ENCODE peak calls at places on chromosomes 2 and 18, in six cellular contexts. One of them, this sample, is unnamed.

GRCh38 chr2:121282800-121283382 is 2.1 kb downstream of the TFCP2L1 start:
- DNase-seq in HepG2: peak
- DNase-seq in HL-60: no peak
- DNase-seq in transverse colon: peak
- DNase-seq in suprapubic skin: no peak
- DNase-seq in prostate gland: peak
- DNase-seq in this sample: no peak

GRCh38 chr2:70515938-70516337 is 37.7 kb downstream of the TGFA start:
- DNase-seq in HepG2: no peak
- DNase-seq in prostate gland: no peak
- DNase-seq in suprapubic skin: no peak
- DNase-seq in HL-60: peak
- DNase-seq in transverse colon: no peak
- DNase-seq in this sample: no peak

GRCh38 chr2:236690726-236691125 is 121.1 kb downstream of the ACKR3 start:
- DNase-seq in HL-60: no peak
- DNase-seq in suprapubic skin: no peak
- DNase-seq in transverse colon: no peak
- DNase-seq in HepG2: no peak
- DNase-seq in prostate gland: no peak
- DNase-seq in this sample: no peak

GRCh38 chr18:59660976-59661743 is 36.1 kb downstream of the CCBE1 start:
- DNase-seq in transverse colon: no peak
- DNase-seq in suprapubic skin: no peak
- DNase-seq in HL-60: no peak
- DNase-seq in HepG2: no peak
- DNase-seq in prostate gland: no peak
- DNase-seq in this sample: no peak

GRCh38 chr2:38371235-38371634 is 5.8 kb downstream of the ATL2 start:
- DNase-seq in suprapubic skin: no peak
- DNase-seq in transverse colon: no peak
- DNase-seq in HL-60: no peak
- DNase-seq in prostate gland: no peak
- DNase-seq in HepG2: no peak
- DNase-seq in this sample: no peak

GRCh38 chr2:65383571-65384488 is 48.6 kb downstream of the SPRED2 start:
- DNase-seq in prostate gland: peak
- DNase-seq in HL-60: no peak
- DNase-seq in transverse colon: no peak
- DNase-seq in HepG2: no peak
- DNase-seq in suprapubic skin: no peak
- DNase-seq in this sample: no peak

GRCh38 chr2:153986488-153987229 is 114.9 kb downstream of the GALNT13 start:
- DNase-seq in HepG2: peak
- DNase-seq in suprapubic skin: no peak
- DNase-seq in prostate gland: no peak
- DNase-seq in HL-60: no peak
- DNase-seq in transverse colon: no peak
- DNase-seq in this sample: no peak

GRCh38 chr2:143158500-143159262 is 29.5 kb downstream of the ARHGAP15 start:
- DNase-seq in prostate gland: no peak
- DNase-seq in HL-60: no peak
- DNase-seq in transverse colon: no peak
- DNase-seq in HepG2: no peak
- DNase-seq in suprapubic skin: no peak
- DNase-seq in this sample: no peak

GRCh38 chr2:133171396-133172004 is 396.8 kb downstream of the NCKAP5 start:
- DNase-seq in suprapubic skin: no peak
- DNase-seq in HepG2: peak
- DNase-seq in HL-60: no peak
- DNase-seq in transverse colon: no peak
- DNase-seq in prostate gland: peak
- DNase-seq in this sample: no peak

GRCh38 chr2:181782630-181783029 is 102.3 kb upstream of the NEUROD1 start:
- DNase-seq in HL-60: no peak
- DNase-seq in suprapubic skin: no peak
- DNase-seq in prostate gland: no peak
- DNase-seq in HepG2: no peak
- DNase-seq in transverse colon: no peak
- DNase-seq in this sample: no peak
- TF ChIP-seq CTCF in HL-60: no peak
- TF ChIP-seq CTCF in suprapubic skin: no peak
- TF ChIP-seq CTCF in prostate gland: no peak
- TF ChIP-seq CTCF in HepG2: no peak
- TF ChIP-seq CTCF in transverse colon: no peak
- TF ChIP-seq CTCF in this sample: no peak

GRCh38 chr18:26549103-26549485 is 741 bp upstream of the KCTD1 start:
- DNase-seq in HepG2: no peak
- DNase-seq in suprapubic skin: peak
- DNase-seq in HL-60: peak
- DNase-seq in prostate gland: peak
- DNase-seq in transverse colon: peak
- DNase-seq in this sample: no peak

GRCh38 chr18:26549486-26550435 is 1.4 kb upstream of the KCTD1 start:
- DNase-seq in HL-60: no peak
- DNase-seq in HepG2: peak
- DNase-seq in suprapubic skin: peak
- DNase-seq in transverse colon: peak
- DNase-seq in prostate gland: peak
- DNase-seq in this sample: no peak

GRCh38 chr18:26547302-26548143 is 830 bp downstream of the KCTD1 start:
- DNase-seq in transverse colon: peak
- DNase-seq in suprapubic skin: peak
- DNase-seq in HepG2: no peak
- DNase-seq in prostate gland: peak
- DNase-seq in HL-60: peak
- DNase-seq in this sample: peak

GRCh38 chr18:26546875-26547301 is 1.5 kb downstream of the KCTD1 start:
- DNase-seq in prostate gland: peak
- DNase-seq in HepG2: no peak
- DNase-seq in HL-60: no peak
- DNase-seq in suprapubic skin: no peak
- DNase-seq in transverse colon: no peak
- DNase-seq in this sample: no peak

DNA sequence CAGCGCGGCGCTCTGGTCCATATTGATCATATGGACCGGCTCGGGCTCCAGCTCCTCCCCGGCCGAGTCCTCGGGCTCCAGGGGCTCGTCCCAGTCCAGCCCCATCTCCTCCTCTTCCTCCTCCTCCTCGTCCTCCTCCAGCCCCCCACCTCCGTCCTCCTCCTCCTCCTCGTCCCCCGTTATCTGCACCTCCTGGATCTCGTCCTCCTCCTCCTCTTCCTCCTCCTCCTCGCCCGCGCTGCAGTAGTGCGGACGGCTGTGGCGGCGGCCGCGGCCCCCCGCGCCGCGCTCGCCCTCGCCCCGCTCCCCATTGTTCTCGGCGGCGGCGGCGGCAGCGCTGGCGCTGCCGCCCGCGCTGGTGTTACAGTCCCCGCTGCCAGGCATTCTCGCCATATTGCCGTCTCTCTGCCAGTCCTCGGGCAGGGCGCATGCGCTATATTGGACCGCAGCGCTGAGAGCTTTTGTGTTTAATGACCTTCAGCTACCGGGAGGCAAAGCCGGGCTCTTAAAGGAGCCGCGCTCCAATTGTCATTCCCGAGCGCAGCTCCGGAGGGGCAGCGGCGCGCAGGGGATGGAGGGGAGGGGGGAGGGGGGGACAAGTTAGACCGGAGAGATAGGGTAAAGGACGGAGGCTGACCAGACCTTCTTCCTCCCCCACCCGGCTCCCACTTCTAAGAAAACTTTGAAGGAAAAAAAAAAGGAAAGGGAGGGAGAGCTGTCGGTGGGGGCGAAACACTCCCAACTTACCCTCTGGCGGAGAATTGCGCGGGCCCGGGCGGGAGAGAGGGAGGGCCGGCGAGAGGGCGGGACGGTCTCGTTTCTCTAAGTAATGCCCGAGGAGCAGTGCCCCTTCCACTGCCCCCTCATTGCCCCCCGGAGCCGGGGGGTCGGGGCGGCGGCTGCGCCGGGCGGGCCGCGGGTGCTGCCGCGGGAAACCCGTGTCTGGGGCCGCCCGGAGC is at the start of gene KCTD1:
- DNase-seq in prostate gland: peak
- DNase-seq in HepG2: peak
- DNase-seq in transverse colon: peak
- DNase-seq in suprapubic skin: peak
- DNase-seq in HL-60: peak
- DNase-seq in this sample: no peak
- TF ChIP-seq POLR2AphosphoS5 in prostate gland: peak
- TF ChIP-seq POLR2AphosphoS5 in HepG2: peak
- TF ChIP-seq POLR2AphosphoS5 in transverse colon: no peak
- TF ChIP-seq POLR2AphosphoS5 in suprapubic skin: no peak
- TF ChIP-seq POLR2AphosphoS5 in HL-60: peak
- TF ChIP-seq POLR2AphosphoS5 in this sample: no peak

GRCh38 chr2:238305092-238305862 is 15.0 kb upstream of the TRAF3IP1 start:
- DNase-seq in transverse colon: no peak
- DNase-seq in prostate gland: no peak
- DNase-seq in HepG2: peak
- DNase-seq in HL-60: no peak
- DNase-seq in suprapubic skin: peak
- DNase-seq in this sample: no peak
- TF ChIP-seq CTCF in transverse colon: peak
- TF ChIP-seq CTCF in prostate gland: peak
- TF ChIP-seq CTCF in HepG2: peak
- TF ChIP-seq CTCF in HL-60: peak
- TF ChIP-seq CTCF in suprapubic skin: no peak
- TF ChIP-seq CTCF in this sample: no peak

GRCh38 chr2:230071421-230071820 is 2.7 kb upstream of the SLC16A14 start:
- DNase-seq in transverse colon: no peak
- DNase-seq in suprapubic skin: no peak
- DNase-seq in HepG2: no peak
- DNase-seq in prostate gland: no peak
- DNase-seq in HL-60: no peak
- DNase-seq in this sample: no peak

GRCh38 chr2:230068658-230069080 is at the start of gene SLC16A14:
- DNase-seq in transverse colon: peak
- DNase-seq in suprapubic skin: no peak
- DNase-seq in HepG2: no peak
- DNase-seq in HL-60: peak
- DNase-seq in prostate gland: peak
- DNase-seq in this sample: no peak

GRCh38 chr2:230069418-230069817 is 694 bp upstream of the SLC16A14 start:
- DNase-seq in suprapubic skin: no peak
- DNase-seq in prostate gland: no peak
- DNase-seq in HepG2: no peak
- DNase-seq in transverse colon: no peak
- DNase-seq in HL-60: no peak
- DNase-seq in this sample: no peak

GRCh38 chr2:230067990-230068657 is 600 bp downstream of the SLC16A14 start:
- DNase-seq in suprapubic skin: no peak
- DNase-seq in HL-60: peak
- DNase-seq in transverse colon: peak
- DNase-seq in HepG2: no peak
- DNase-seq in prostate gland: peak
- DNase-seq in this sample: no peak
- TF ChIP-seq POLR2AphosphoS5 in suprapubic skin: no peak
- TF ChIP-seq POLR2AphosphoS5 in HL-60: no peak
- TF ChIP-seq POLR2AphosphoS5 in transverse colon: no peak
- TF ChIP-seq POLR2AphosphoS5 in HepG2: no peak
- TF ChIP-seq POLR2AphosphoS5 in prostate gland: no peak
- TF ChIP-seq POLR2AphosphoS5 in this sample: no peak

GRCh38 chr2:24792542-24792873 is 683 bp downstream of the PTRHD1 start:
- DNase-seq in transverse colon: no peak
- DNase-seq in HepG2: no peak
- DNase-seq in prostate gland: no peak
- DNase-seq in suprapubic skin: no peak
- DNase-seq in HL-60: no peak
- DNase-seq in this sample: no peak

GRCh38 chr2:24797644-24798043 is 4.4 kb downstream of the CENPO start:
- DNase-seq in suprapubic skin: no peak
- DNase-seq in HepG2: no peak
- DNase-seq in transverse colon: no peak
- DNase-seq in HL-60: no peak
- DNase-seq in prostate gland: no peak
- DNase-seq in this sample: no peak

GRCh38 chr2:24793752-24794477 is 690 bp downstream of the CENPO start:
- DNase-seq in transverse colon: no peak
- DNase-seq in suprapubic skin: no peak
- DNase-seq in prostate gland: no peak
- DNase-seq in HepG2: peak
- DNase-seq in HL-60: no peak
- DNase-seq in this sample: no peak

GRCh38 chr2:24791452-24791851 is 1.7 kb downstream of the PTRHD1 start:
- DNase-seq in HL-60: no peak
- DNase-seq in prostate gland: no peak
- DNase-seq in suprapubic skin: no peak
- DNase-seq in transverse colon: no peak
- DNase-seq in HepG2: no peak
- DNase-seq in this sample: no peak

DNA sequence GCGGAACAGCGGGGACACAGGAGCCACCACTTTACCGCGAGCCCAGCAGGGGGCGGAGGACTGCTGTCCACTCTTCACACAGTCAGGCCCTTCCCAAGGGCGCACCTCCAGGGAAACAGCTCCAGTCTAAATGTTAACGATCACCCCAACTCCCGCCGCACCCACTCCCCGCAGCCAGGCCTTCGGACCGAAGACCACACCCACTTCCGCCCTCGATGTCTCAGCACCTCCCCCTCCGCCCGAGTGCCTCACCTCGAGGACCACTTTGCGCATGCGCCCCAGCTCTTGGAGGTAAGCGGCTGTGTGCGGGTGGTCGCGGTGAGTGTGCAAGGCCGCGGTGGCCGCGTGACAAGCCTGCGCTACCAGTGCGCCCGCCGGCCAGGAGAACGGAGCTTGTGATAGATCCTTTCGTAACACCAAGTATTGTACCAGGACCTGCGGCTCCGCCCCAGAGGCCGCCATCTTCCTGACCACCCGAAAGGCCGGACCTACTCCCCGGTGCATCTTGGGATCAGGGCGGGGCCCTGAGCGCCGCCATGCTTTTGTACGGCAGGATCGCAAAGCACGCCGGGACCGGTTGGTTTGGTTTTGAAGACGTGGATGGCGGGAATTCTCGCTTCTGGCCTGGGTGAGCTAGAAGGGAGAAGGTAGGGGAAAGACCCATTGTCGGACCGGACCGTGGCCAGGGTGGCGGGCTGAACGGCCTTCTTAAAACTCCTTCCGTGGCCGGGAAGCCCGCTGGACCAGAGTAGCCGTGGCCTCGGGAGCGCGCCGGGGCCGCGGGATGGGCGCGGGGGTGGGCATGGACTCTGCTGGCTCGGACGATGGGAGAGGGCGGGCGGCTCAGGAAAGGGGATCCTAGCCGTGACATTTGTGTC is at the start of the genes CENPO and PTRHD1:
- DNase-seq in suprapubic skin: peak
- DNase-seq in prostate gland: peak
- DNase-seq in HepG2: peak
- DNase-seq in HL-60: peak
- DNase-seq in transverse colon: peak
- DNase-seq in this sample: peak
- TF ChIP-seq CTCF in suprapubic skin: peak
- TF ChIP-seq CTCF in prostate gland: peak
- TF ChIP-seq CTCF in HepG2: peak
- TF ChIP-seq CTCF in HL-60: peak
- TF ChIP-seq CTCF in transverse colon: peak
- TF ChIP-seq CTCF in this sample: peak